ENCODE peak calls at places on chromosome 1, in nine cellular contexts. F, D, Z, K, O, X, L, E and W are unnamed samples.

GRCh38 chr1:203906932-203907331 is 45.5 kb downstream of the SNRPE start:
- DNase-seq in F (no peak), D (peak), Z (no peak), K (no peak), O (no peak), X (no peak), L (no peak), E (no peak), W (peak)

GRCh38 chr1:244006961-244007360 is 44.1 kb upstream of the ZBTB18 start:
- DNase-seq in F (no peak), D (no peak), Z (no peak), K (no peak), O (no peak), X (no peak), L (no peak), E (no peak), W (no peak)

GRCh38 chr1:54593571-54594160 is 29.7 kb downstream of the FAM151A start:
- DNase-seq in F (no peak), D (no peak), Z (no peak), K (no peak), O (no peak), X (no peak), L (no peak), E (no peak), W (no peak)

GRCh38 chr1:162003825-162004205 is 19.9 kb downstream of the OLFML2B start:
- DNase-seq in F (no peak), D (peak), Z (peak), K (peak), O (no peak), X (no peak), L (no peak), E (no peak), W (peak)

GRCh38 chr1:207031632-207032258 is 811 bp downstream of the C1orf116 start:
- DNase-seq in F (no peak), D (no peak), Z (no peak), K (no peak), O (no peak), X (no peak), L (no peak), E (no peak), W (no peak)

GRCh38 chr1:958823-959729 is at the start of gene NOC2L:
- DNase-seq in F (peak), D (peak), Z (peak), K (peak), O (peak), X (peak), L (peak), E (peak), W (peak)

GRCh38 chr1:7561331-7561921 is 209.7 kb upstream of the VAMP3 start:
- DNase-seq in F (no peak), D (peak), Z (no peak), K (no peak), O (no peak), X (no peak), L (peak), E (peak), W (no peak)

GRCh38 chr1:246577720-246578106 is 11.5 kb downstream of the CNST start:
- DNase-seq in F (no peak), D (no peak), Z (no peak), K (no peak), O (no peak), X (no peak), L (no peak), E (no peak), W (no peak)

GRCh38 chr1:98253145-98253544 is 332.3 kb upstream of the DPYD start:
- DNase-seq in F (no peak), D (no peak), Z (no peak), K (no peak), O (no peak), X (no peak), L (no peak), E (no peak), W (no peak)

GRCh38 chr1:33441088-33441745 is 10.3 kb upstream of the PHC2 start:
- DNase-seq in F (no peak), D (no peak), Z (no peak), K (no peak), O (no peak), X (no peak), L (no peak), E (no peak), W (no peak)

GRCh38 chr1:1307261-1307907 is 346 bp downstream of the ACAP3 start:
- DNase-seq in F (no peak), D (no peak), Z (peak), K (no peak), O (no peak), X (no peak), L (no peak), E (no peak), W (no peak)

GRCh38 chr1:156673387-156674121 is 3.7 kb downstream of the NES start:
- DNase-seq in F (no peak), D (peak), Z (no peak), K (no peak), O (no peak), X (no peak), L (peak), E (no peak), W (no peak)

GRCh38 chr1:27296773-27297214 is 25.2 kb upstream of the TMEM222 start:
- DNase-seq in F (peak), D (peak), Z (peak), K (peak), O (peak), X (peak), L (peak), E (peak), W (peak)

GRCh38 chr1:111227875-111228747 is 598 bp downstream of the CHI3L2 start:
- DNase-seq in F (no peak), D (peak), Z (no peak), K (peak), O (no peak), X (no peak), L (peak), E (no peak), W (peak)

GRCh38 chr1:152869808-152870419 is 8.2 kb upstream of the SMCP start:
- DNase-seq in F (peak), D (peak), Z (peak), K (peak), O (peak), X (peak), L (peak), E (peak), W (peak)

GRCh38 chr1:229980009-229980408 is 87.0 kb upstream of the GALNT2 start:
- DNase-seq in F (no peak), D (peak), Z (no peak), K (no peak), O (no peak), X (no peak), L (no peak), E (no peak), W (no peak)

GRCh38 chr1:227891955-227892871 is 55.5 kb downstream of the WNT9A start:
- DNase-seq in F (no peak), D (peak), Z (no peak), K (peak), O (no peak), X (no peak), L (peak), E (peak), W (no peak)

GRCh38 chr1:194055545-194055944 is 869.1 kb upstream of the B3GALT2 start:
- DNase-seq in F (no peak), D (no peak), Z (no peak), K (no peak), O (no peak), X (no peak), L (no peak), E (no peak), W (no peak)

GRCh38 chr1:165899461-165899941 is 72.1 kb downstream of the UCK2 start:
- DNase-seq in F (no peak), D (no peak), Z (peak), K (peak), O (no peak), X (no peak), L (peak), E (no peak), W (no peak)

GRCh38 chr1:14970115-14970798 is 183.3 kb upstream of the TMEM51 start:
- DNase-seq in F (no peak), D (peak), Z (peak), K (peak), O (no peak), X (peak), L (peak), E (no peak), W (peak)

GRCh38 chr1:69109276-69109675 is 458.4 kb upstream of the LRRC7 start:
- DNase-seq in F (no peak), D (no peak), Z (no peak), K (no peak), O (no peak), X (no peak), L (no peak), E (no peak), W (no peak)

GRCh38 chr1:89904219-89904980 is 83.6 kb downstream of the LRRC8D start:
- DNase-seq in F (no peak), D (peak), Z (no peak), K (no peak), O (no peak), X (no peak), L (no peak), E (no peak), W (no peak)

GRCh38 chr1:2644591-2645101 is 11.8 kb upstream of the MMEL1 start:
- DNase-seq in F (no peak), D (no peak), Z (no peak), K (peak), O (no peak), X (no peak), L (no peak), E (no peak), W (no peak)

GRCh38 chr1:75338974-75339483 is 204.8 kb downstream of the LHX8 start:
- DNase-seq in F (no peak), D (no peak), Z (no peak), K (no peak), O (peak), X (no peak), L (no peak), E (no peak), W (no peak)

GRCh38 chr1:102799496-102799895 is 308.8 kb downstream of the COL11A1 start:
- DNase-seq in F (no peak), D (no peak), Z (no peak), K (no peak), O (no peak), X (no peak), L (no peak), E (no peak), W (peak)

DNA sequence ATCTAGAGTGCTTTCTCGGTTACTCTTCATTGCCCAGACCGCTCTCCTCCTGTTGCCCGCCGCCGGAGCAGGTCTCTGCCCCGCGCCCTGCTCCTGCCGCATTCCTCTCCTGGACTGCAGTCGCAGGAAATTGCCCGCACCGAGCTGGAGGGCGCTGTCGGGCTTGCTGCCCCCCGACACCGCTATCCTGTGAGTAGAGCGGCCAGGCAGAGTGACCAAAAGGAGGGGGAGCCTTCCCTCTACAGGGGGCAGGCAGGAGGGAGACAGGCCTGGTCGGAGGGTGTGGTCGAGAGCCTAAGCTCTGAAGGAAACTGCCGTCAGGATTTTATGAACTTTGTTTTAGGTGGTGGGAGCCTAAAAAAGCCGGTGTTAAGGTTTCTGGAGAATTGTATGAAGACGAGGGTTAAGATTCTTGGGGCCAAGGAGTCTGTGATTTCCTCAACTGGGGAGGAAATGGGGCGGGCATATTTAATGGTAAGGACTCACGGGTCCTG is 506 bp downstream of the LRIG2 start:
- DNase-seq in F (no peak), D (peak), Z (peak), K (peak), O (no peak), X (no peak), L (peak), E (no peak), W (peak)
- TF ChIP-seq CTCF in F (no peak), D (peak), Z (peak), K (no peak), O (peak), X (no peak), L (peak), E (no peak), W (peak)

GRCh38 chr1:26190373-26190987 is at the start of gene CATSPER4:
- DNase-seq in F (no peak), D (peak), Z (no peak), K (no peak), O (no peak), X (no peak), L (peak), E (no peak), W (no peak)
- TF ChIP-seq CTCF in F (no peak), D (no peak), Z (peak), K (no peak), O (no peak), X (peak), L (peak), E (no peak), W (peak)

GRCh38 chr1:189790335-189790734 is 687.3 kb downstream of the BRINP3 start:
- DNase-seq in F (no peak), D (no peak), Z (no peak), K (no peak), O (no peak), X (no peak), L (no peak), E (no peak), W (no peak)

GRCh38 chr1:189782280-189782679 is 695.4 kb downstream of the BRINP3 start:
- DNase-seq in F (no peak), D (no peak), Z (no peak), K (no peak), O (no peak), X (no peak), L (no peak), E (no peak), W (no peak)

DNA sequence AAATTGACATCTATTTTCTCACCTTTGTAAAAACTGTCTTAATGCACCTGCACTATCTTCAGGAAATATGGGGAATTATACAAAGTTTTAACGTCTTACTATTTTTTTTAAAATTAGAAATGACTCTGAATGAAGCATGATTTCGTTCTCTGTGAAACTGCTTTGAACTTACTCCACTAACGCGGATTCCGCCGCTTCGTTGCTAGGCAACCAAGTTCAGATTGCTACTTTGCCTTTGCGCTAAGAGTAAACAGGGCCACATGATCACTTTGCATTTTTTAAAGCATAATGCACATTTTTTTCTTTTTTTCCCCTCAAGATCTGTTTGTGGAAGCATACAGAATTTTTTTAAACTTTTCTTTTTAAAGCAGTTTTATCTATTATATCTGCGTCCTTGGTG is 690.5 kb downstream of the BRINP3 start:
- DNase-seq in F (no peak), D (peak), Z (no peak), K (no peak), O (no peak), X (no peak), L (no peak), E (no peak), W (no peak)
- TF ChIP-seq CTCF in F (no peak), D (no peak), Z (no peak), K (no peak), O (no peak), X (no peak), L (no peak), E (no peak), W (no peak)

DNA sequence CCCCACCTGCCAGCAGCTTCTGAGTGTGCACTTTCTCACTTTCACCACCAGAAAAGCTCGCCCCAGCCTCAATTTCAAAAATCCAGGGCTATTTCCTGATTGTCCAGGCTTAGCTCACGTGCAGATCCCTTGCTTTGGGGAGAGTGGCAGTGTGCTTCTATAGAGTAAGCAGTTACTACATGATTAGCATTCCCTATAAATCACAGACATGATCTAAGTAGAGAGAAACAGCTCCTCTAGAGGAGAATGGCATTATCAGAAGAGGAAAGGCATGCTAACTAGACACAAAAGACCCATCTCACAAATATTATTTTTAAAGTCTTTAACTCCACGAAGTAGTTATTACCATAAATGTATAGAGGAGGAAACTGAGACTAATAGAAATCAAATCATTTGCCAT is 455.9 kb upstream of the PKN2 start:
- DNase-seq in F (no peak), D (no peak), Z (no peak), K (no peak), O (no peak), X (no peak), L (no peak), E (no peak), W (no peak)
- TF ChIP-seq CTCF in F (no peak), D (no peak), Z (no peak), K (no peak), O (no peak), X (no peak), L (peak), E (no peak), W (no peak)

GRCh38 chr1:46247433-46248121 is at the start of gene RAD54L:
- DNase-seq in F (peak), D (peak), Z (peak), K (peak), O (peak), X (peak), L (peak), E (peak), W (peak)

GRCh38 chr1:46246548-46247432 is 773 bp upstream of the RAD54L start:
- DNase-seq in F (no peak), D (peak), Z (peak), K (peak), O (peak), X (peak), L (no peak), E (no peak), W (peak)

GRCh38 chr1:46242918-46243317 is 4.6 kb upstream of the RAD54L start:
- DNase-seq in F (no peak), D (no peak), Z (no peak), K (no peak), O (no peak), X (no peak), L (no peak), E (no peak), W (no peak)

GRCh38 chr1:46244656-46245371 is 2.7 kb upstream of the RAD54L start:
- DNase-seq in F (no peak), D (peak), Z (no peak), K (no peak), O (peak), X (no peak), L (peak), E (no peak), W (peak)

DNA sequence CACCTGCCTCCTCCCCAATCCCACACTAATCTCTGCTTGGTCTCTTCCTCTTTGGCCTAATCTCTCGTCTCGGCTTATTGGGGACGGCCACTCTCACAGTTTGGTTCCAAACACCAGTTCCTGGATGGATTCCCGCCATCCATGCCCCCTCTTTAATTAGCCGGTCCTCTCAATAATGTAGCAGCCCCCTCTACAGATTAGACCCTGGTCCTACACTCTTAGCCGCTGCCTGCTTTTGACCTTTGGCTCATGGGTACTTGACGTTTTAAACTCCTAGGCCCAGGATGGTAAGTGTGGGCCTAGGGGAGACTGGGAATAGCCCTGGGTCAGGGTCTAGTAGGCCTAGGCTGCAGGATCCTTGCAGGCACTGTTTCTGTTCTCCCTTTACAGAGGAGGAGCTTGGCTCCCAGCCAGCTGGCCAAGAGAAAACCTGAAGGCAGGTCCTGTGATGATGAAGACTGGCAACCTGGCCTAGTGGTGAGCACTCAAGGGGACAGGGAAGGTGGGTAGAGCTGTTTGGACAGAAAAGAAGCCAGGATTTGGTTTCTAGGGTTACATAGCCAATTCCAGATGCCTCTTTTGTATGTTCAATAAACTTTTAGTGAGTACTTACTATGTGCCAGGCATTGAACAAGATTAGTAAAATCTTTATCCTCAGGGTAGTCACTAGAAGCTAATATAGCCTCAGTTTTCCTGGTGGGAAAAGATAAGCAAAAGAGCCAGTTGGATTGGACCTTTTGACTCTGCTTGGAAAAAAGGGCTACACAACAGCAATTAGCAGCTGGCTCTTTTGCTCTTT is 758 bp downstream of the RAD54L start:
- DNase-seq in F (no peak), D (no peak), Z (peak), K (no peak), O (peak), X (no peak), L (peak), E (no peak), W (no peak)
- TF ChIP-seq CTCF in F (no peak), D (no peak), Z (no peak), K (no peak), O (no peak), X (no peak), L (peak), E (no peak), W (peak)

GRCh38 chr1:236173174-236173767 is 30.9 kb downstream of the GPR137B start:
- DNase-seq in F (no peak), D (no peak), Z (no peak), K (no peak), O (no peak), X (no peak), L (peak), E (no peak), W (no peak)
- TF ChIP-seq CTCF in F (no peak), D (no peak), Z (no peak), K (no peak), O (no peak), X (no peak), L (no peak), E (no peak), W (no peak)

GRCh38 chr1:58848818-58849411 is 65.1 kb upstream of the JUN start:
- DNase-seq in F (no peak), D (peak), Z (peak), K (peak), O (no peak), X (no peak), L (peak), E (no peak), W (peak)
- TF ChIP-seq CTCF in F (no peak), D (peak), Z (no peak), K (no peak), O (no peak), X (no peak), L (no peak), E (no peak), W (peak)

DNA sequence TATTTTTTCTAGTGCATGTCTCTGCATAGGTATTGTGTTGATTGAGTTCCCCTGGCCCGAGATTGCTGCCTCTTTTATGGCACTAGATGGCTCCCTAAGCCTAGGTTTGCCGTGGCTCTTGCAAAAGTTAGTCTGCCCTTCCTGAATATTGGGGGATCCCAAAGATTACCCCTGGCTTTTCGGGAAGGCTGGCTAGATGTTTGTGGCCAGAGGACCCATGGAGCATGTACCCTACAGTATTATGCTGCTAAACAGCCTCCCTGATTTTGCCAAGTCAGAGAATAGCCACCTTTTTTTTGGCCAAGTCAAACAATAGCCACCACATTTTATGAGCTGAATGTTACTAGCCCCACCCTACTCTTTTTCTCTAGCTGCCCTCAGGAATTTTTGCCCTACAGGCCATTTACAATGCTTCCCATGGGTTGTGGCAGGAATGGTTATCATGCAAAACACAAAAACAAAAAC is 343.2 kb downstream of the OLFM3 start:
- DNase-seq in F (no peak), D (peak), Z (no peak), K (no peak), O (no peak), X (no peak), L (peak), E (no peak), W (no peak)
- TF ChIP-seq CTCF in F (no peak), D (peak), Z (no peak), K (no peak), O (peak), X (no peak), L (peak), E (no peak), W (no peak)